ENCODE peak calls at places on chromosomes 13 and 19, in four cellular contexts. Z is iris pigment epithelial cell; P is activated CD8-positive, alpha-beta T cell treated with anti-CD3 and anti-CD28 coated beads, Interleukin-2, amount 10 ng/mL, durations not matched to agents 7 days and 5 days; J is hypothalamus. F is an unnamed sample.

GRCh38 chr19:36009220-36009619 is 607 bp upstream of the SYNE4 start:
- DNase-seq in P (peak), Z (peak), J (no peak), F (peak)

GRCh38 chr13:92838786-92839185 is 387.8 kb upstream of the GPC6 start:
- DNase-seq in J (no peak), Z (peak), P (no peak), F (peak)

GRCh38 chr13:52195052-52195837 is 35.8 kb upstream of the NEK3 start:
- DNase-seq in P (peak), J (no peak), Z (peak), F (peak)

GRCh38 chr13:110257408-110257807 is 49.5 kb downstream of the COL4A1 start:
- DNase-seq in P (no peak), Z (no peak), J (no peak), F (no peak)

GRCh38 chr13:21053231-21053630 is 8.2 kb downstream of the LATS2 start:
- DNase-seq in Z (no peak), J (no peak), P (peak), F (no peak)

GRCh38 chr19:18672606-18673337 is 10.7 kb upstream of the CRTC1 start:
- DNase-seq in J (no peak), P (no peak), Z (peak), F (peak)

GRCh38 chr13:106183410-106184128 is 351.9 kb downstream of the EFNB2 start:
- DNase-seq in Z (no peak), P (no peak), J (no peak), F (no peak)

GRCh38 chr19:58328999-58329398 is 2.2 kb downstream of the ZSCAN22 start:
- DNase-seq in Z (no peak), J (no peak), P (peak), F (no peak)

GRCh38 chr19:29526730-29527499 is 1.1 kb downstream of the VSTM2B start:
- DNase-seq in J (no peak), Z (no peak), P (no peak), F (no peak)

GRCh38 chr13:37806666-37807065 is 62.9 kb downstream of the TRPC4 start:
- DNase-seq in P (no peak), J (no peak), Z (no peak), F (no peak)

GRCh38 chr13:48731957-48732569 is 78.3 kb downstream of the CYSLTR2 start:
- DNase-seq in Z (peak), J (no peak), P (peak), F (peak)

GRCh38 chr19:54073829-54074228 is 7.3 kb downstream of the TARM1 start:
- DNase-seq in Z (no peak), J (no peak), P (no peak), F (no peak)

GRCh38 chr19:28553005-28553404 is 659.9 kb downstream of the UQCRFS1 start:
- DNase-seq in J (no peak), Z (no peak), P (no peak), F (no peak)

GRCh38 chr19:18174983-18175382 is 1.4 kb downstream of the IFI30 start:
- DNase-seq in P (no peak), J (no peak), Z (no peak), F (no peak)

GRCh38 chr19:30883071-30883470 is 466.2 kb downstream of the TSHZ3 start:
- DNase-seq in P (no peak), J (no peak), Z (no peak), F (no peak)

GRCh38 chr13:43072394-43072793 is 49.0 kb downstream of the DNAJC15 start:
- DNase-seq in J (no peak), Z (peak), P (no peak), F (peak)

GRCh38 chr19:2127758-2128157 is 23.6 kb downstream of the AP3D1 start:
- DNase-seq in P (no peak), Z (no peak), J (no peak), F (no peak)

GRCh38 chr13:24269803-24270202 is 39.6 kb upstream of the C1QTNF9 start:
- DNase-seq in P (no peak), J (no peak), Z (peak), F (no peak)

GRCh38 chr19:49894879-49895565 is 1.7 kb downstream of the IL4I1 start:
- DNase-seq in P (no peak), J (no peak), Z (no peak), F (no peak)

GRCh38 chr13:46751811-46752635 is 44.9 kb downstream of the ESD start:
- DNase-seq in P (peak), J (no peak), Z (peak), F (no peak)

GRCh38 chr13:44680746-44681355 is 104.7 kb upstream of the TSC22D1 start:
- DNase-seq in J (no peak), P (no peak), Z (no peak), F (no peak)

GRCh38 chr19:18020212-18021067 is 12.5 kb downstream of the ARRDC2 start:
- DNase-seq in P (no peak), J (peak), Z (peak), F (peak)

GRCh38 chr13:85798999-85799646 is at the start of gene SLITRK6:
- DNase-seq in J (no peak), P (no peak), Z (peak), F (peak)

GRCh38 chr13:25561842-25562241 is 190.1 kb downstream of the ATP8A2 start:
- DNase-seq in Z (no peak), J (no peak), P (no peak), F (no peak)

GRCh38 chr19:2176336-2176994 is 12.7 kb downstream of the DOT1L start:
- DNase-seq in J (no peak), P (no peak), Z (no peak), F (no peak)

GRCh38 chr19:34228762-34229161 is 25.6 kb upstream of the GARRE1 start:
- DNase-seq in P (no peak), J (no peak), Z (no peak), F (no peak)

GRCh38 chr19:16778796-16779411 is 50.3 kb upstream of the SIN3B start:
- DNase-seq in J (no peak), Z (peak), P (peak), F (peak)

GRCh38 chr13:30114586-30115256 is 192.6 kb downstream of the KATNAL1 start:
- DNase-seq in J (peak), Z (peak), P (peak), F (peak)

F was measured in fibroblast of pulmonary artery.